ENCODE peak calls at places on chromosomes 6 and 20, in five cellular contexts. X is aorta, S is SJSA1, H is left ventricle myocardium inferior, C is thoracic aorta. Z is an unnamed sample.

GRCh38 chr6:168611691-168612090 is 170.7 kb downstream of the SMOC2 start:
- DNase-seq in X (no peak), S (no peak), H (no peak), C (no peak), Z (no peak)

GRCh38 chr6:113412589-113413367 is 444.4 kb upstream of the MARCKS start:
- DNase-seq in X (no peak), S (no peak), H (no peak), C (no peak), Z (no peak)

GRCh38 chr6:2556761-2557160 is 194.0 kb downstream of the MYLK4 start:
- DNase-seq in X (no peak), S (no peak), H (no peak), C (no peak), Z (no peak)

GRCh38 chr6:90466191-90466940 is 120.5 kb downstream of the MAP3K7 start:
- DNase-seq in X (no peak), S (peak), H (no peak), C (no peak), Z (no peak)

GRCh38 chr6:163744256-163744925 is 329.9 kb downstream of the QKI start:
- DNase-seq in X (no peak), S (no peak), H (no peak), C (no peak), Z (no peak)

GRCh38 chr6:80029442-80029841 is 25.0 kb downstream of the TTK start:
- DNase-seq in X (no peak), S (no peak), H (no peak), C (no peak), Z (no peak)

GRCh38 chr6:99415446-99415845 is 9.7 kb downstream of the PNISR start:
- DNase-seq in X (no peak), S (no peak), H (no peak), C (no peak), Z (no peak)

GRCh38 chr20:56445130-56445529 is 23.3 kb upstream of the RTF2 start:
- DNase-seq in X (no peak), S (no peak), H (no peak), C (no peak), Z (no peak)

GRCh38 chr6:164928366-164929154 is 380.8 kb downstream of the C6orf118 start:
- DNase-seq in X (no peak), S (no peak), H (no peak), C (no peak), Z (no peak)

GRCh38 chr6:25697537-25698340 is 45.7 kb downstream of the SCGN start:
- DNase-seq in X (no peak), S (no peak), H (no peak), C (no peak), Z (no peak)

GRCh38 chr6:165889636-165890403 is 226.8 kb upstream of the PDE10A start:
- DNase-seq in X (no peak), S (peak), H (no peak), C (no peak), Z (no peak)

GRCh38 chr20:598133-598881 is 11.8 kb downstream of the TCF15 start:
- DNase-seq in X (no peak), S (no peak), H (peak), C (no peak), Z (no peak)

GRCh38 chr20:5670874-5671273 is 79.3 kb upstream of the SHLD1 start:
- DNase-seq in X (no peak), S (no peak), H (no peak), C (no peak), Z (no peak)

GRCh38 chr20:11260611-11261010 is 586.8 kb upstream of the JAG1 start:
- DNase-seq in X (no peak), S (no peak), H (no peak), C (no peak), Z (no peak)

GRCh38 chr20:46688151-46689081 is 828 bp downstream of the TP53RK start:
- DNase-seq in X (no peak), S (no peak), H (no peak), C (no peak), Z (no peak)

GRCh38 chr6:21409231-21409630 is 184.3 kb upstream of the SOX4 start:
- DNase-seq in X (no peak), S (no peak), H (no peak), C (no peak), Z (no peak)

GRCh38 chr20:48910360-48910781 is 11.1 kb upstream of the ARFGEF2 start:
- DNase-seq in X (no peak), S (no peak), H (no peak), C (no peak), Z (no peak)

GRCh38 chr20:46951405-46951804 is 56.8 kb downstream of the EYA2 start:
- DNase-seq in X (no peak), S (peak), H (no peak), C (no peak), Z (no peak)

DNA sequence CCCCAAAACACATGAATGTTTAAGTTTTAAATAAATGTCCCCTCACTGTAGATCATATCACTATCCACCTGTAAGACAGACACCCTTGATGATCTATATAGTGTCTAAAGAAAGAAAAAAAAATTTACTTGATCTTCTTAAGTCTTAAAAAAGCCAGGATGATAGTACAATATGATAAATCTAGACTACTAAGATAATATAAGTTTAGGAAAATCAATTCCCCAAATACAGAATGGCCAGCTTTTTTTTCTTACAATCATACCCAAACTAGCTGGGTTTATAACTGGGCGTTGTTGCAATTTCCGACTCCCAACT is 14.4 kb downstream of the ZNF217 start:
- DNase-seq in X (no peak), S (no peak), H (no peak), C (no peak), Z (no peak)
- H3K27ac ChIP-seq in X (no peak), S (peak), H (peak), C (peak), Z (no peak)

DNA sequence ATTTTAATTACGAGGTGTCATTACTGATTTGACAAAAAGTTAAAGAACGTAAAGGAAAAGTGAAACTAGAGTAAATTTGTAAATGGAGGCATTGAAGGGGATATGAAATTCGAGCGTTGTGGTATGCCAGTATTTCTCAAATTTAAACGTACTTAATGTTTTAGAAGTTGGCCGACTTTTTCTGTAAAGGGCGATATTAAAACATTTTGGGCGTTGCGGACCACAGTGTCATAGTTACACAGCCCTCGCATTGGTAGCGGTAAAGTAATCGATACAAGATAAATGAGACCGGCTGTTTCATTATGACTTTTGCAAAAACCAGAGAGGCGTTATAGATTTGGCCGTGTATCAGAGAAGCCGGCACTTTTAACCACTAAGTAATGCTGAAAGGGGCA is 39.6 kb downstream of the OR2B2 start:
- DNase-seq in X (no peak), S (no peak), H (no peak), C (no peak), Z (no peak)
- H3K27ac ChIP-seq in X (no peak), S (peak), H (peak), C (peak), Z (peak)

GRCh38 chr20:37393863-37394542 is 48.1 kb downstream of the SRC start:
- DNase-seq in X (no peak), S (no peak), H (no peak), C (no peak), Z (no peak)
- H3K27ac ChIP-seq in X (no peak), S (no peak), H (no peak), C (peak), Z (no peak)

GRCh38 chr20:51565298-51565697 is 22.8 kb upstream of the NFATC2 start:
- DNase-seq in X (no peak), S (no peak), H (no peak), C (no peak), Z (no peak)
- H3K27ac ChIP-seq in X (no peak), S (no peak), H (no peak), C (peak), Z (no peak)

GRCh38 chr6:143098054-143098673 is 37.5 kb downstream of the AIG1 start:
- DNase-seq in X (no peak), S (no peak), H (no peak), C (no peak), Z (no peak)
- H3K27ac ChIP-seq in X (no peak), S (no peak), H (peak), C (no peak), Z (no peak)

Z was measured in lung.